ENCODE peak calls at places on chromosome 21, in five cellular contexts. H, N, G, I and T are unnamed samples.

GRCh38 chr21:45874716-45875415 is 106.7 kb upstream of the COL6A1 start:
- DNase-seq in I (peak), N (no peak), G (peak), H (peak), T (no peak)

GRCh38 chr21:46295996-46296752 is 10.0 kb downstream of the YBEY start:
- DNase-seq in H (no peak), G (no peak), N (no peak), I (no peak), T (no peak)

GRCh38 chr21:34736116-34736870 is 67.5 kb downstream of the CLIC6 start:
- DNase-seq in I (no peak), N (peak), H (no peak), G (no peak), T (no peak)

GRCh38 chr21:45259206-45259795 is 28.4 kb downstream of the POFUT2 start:
- DNase-seq in N (no peak), I (peak), G (no peak), H (no peak), T (no peak)

GRCh38 chr21:41251961-41252642 is 64.5 kb upstream of the FAM3B start:
- DNase-seq in H (no peak), I (no peak), N (no peak), G (no peak), T (no peak)

GRCh38 chr21:38487906-38488639 is 10.2 kb downstream of the ERG start:
- DNase-seq in I (no peak), H (no peak), N (no peak), G (no peak), T (no peak)

GRCh38 chr21:36511484-36512227 is 31.7 kb upstream of the CLDN14 start:
- DNase-seq in N (no peak), H (no peak), G (no peak), I (no peak), T (no peak)

GRCh38 chr21:35974801-35975200 is 85.5 kb downstream of the SETD4 start:
- DNase-seq in N (no peak), H (no peak), I (no peak), G (no peak), T (no peak)

GRCh38 chr21:35942211-35943144 is 117.8 kb downstream of the SETD4 start:
- DNase-seq in N (no peak), I (no peak), G (no peak), H (no peak), T (no peak)

GRCh38 chr21:15495965-15496364 is 233.8 kb upstream of the USP25 start:
- DNase-seq in H (no peak), I (no peak), G (no peak), N (no peak), T (no peak)

GRCh38 chr21:42019706-42020105 is 9.5 kb upstream of the ZBTB21 start:
- DNase-seq in N (no peak), G (no peak), I (no peak), H (no peak), T (no peak)

GRCh38 chr21:27346041-27346448 is 379.2 kb upstream of the ADAMTS5 start:
- DNase-seq in H (no peak), I (no peak), G (no peak), N (no peak), T (no peak)

GRCh38 chr21:35850029-35850428 is 210.3 kb downstream of the SETD4 start:
- DNase-seq in I (no peak), H (no peak), N (no peak), G (no peak), T (no peak)